ENCODE peak calls at places on chromosomes 11 and 22, in four cellular contexts. C is Jurkat, Clone E6-1; P is neuronal stem cell; R is HL-60. B is an unnamed sample.

GRCh38 chr11:12449961-12450715 is 72.8 kb downstream of the PARVA start:
- DNase-seq in C (no peak), R (no peak), P (no peak), B (no peak)

GRCh38 chr22:24445481-24446290 is 18.3 kb downstream of the ADORA2A start:
- DNase-seq in P (peak; percentile 46), R (no peak), C (no peak), B (no peak)

GRCh38 chr11:67376873-67377808 is 3.7 kb upstream of the CLCF1 start:
- DNase-seq in C (no peak), R (no peak), P (no peak), B (no peak)

GRCh38 chr11:112229159-112229558 is 2.9 kb downstream of the PTS start:
- DNase-seq in P (no peak), C (no peak), R (no peak), B (no peak)

GRCh38 chr11:8719260-8720190 is 36.9 kb downstream of the RPL27A start:
- DNase-seq in C (no peak), P (no peak), R (no peak), B (no peak)

GRCh38 chr11:112219476-112220232 is 6.6 kb upstream of the PTS start:
- DNase-seq in C (peak; percentile 80), P (peak; percentile 67), R (peak; percentile 45), B (peak; percentile 54)

GRCh38 chr11:63909621-63910506 is 7.1 kb downstream of the RCOR2 start:
- DNase-seq in C (no peak), P (peak; percentile 51), R (no peak), B (no peak)

GRCh38 chr22:35065796-35066218 is at the start of gene ISX:
- DNase-seq in C (no peak), P (no peak), R (no peak), B (no peak)

GRCh38 chr11:812390-812789 is 2.6 kb downstream of the RPLP2 start:
- DNase-seq in P (no peak), C (no peak), R (no peak), B (no peak)

GRCh38 chr11:810040-810567 is 337 bp downstream of the RPLP2 start:
- DNase-seq in C (no peak), R (no peak), P (no peak), B (no peak)

GRCh38 chr11:813440-814096 is 3.8 kb downstream of the RPLP2 start:
- DNase-seq in P (no peak), R (no peak), C (no peak), B (no peak)

GRCh38 chr11:813037-813436 is 3.3 kb downstream of the RPLP2 start:
- DNase-seq in R (no peak), P (no peak), C (no peak), B (no peak)

DNA sequence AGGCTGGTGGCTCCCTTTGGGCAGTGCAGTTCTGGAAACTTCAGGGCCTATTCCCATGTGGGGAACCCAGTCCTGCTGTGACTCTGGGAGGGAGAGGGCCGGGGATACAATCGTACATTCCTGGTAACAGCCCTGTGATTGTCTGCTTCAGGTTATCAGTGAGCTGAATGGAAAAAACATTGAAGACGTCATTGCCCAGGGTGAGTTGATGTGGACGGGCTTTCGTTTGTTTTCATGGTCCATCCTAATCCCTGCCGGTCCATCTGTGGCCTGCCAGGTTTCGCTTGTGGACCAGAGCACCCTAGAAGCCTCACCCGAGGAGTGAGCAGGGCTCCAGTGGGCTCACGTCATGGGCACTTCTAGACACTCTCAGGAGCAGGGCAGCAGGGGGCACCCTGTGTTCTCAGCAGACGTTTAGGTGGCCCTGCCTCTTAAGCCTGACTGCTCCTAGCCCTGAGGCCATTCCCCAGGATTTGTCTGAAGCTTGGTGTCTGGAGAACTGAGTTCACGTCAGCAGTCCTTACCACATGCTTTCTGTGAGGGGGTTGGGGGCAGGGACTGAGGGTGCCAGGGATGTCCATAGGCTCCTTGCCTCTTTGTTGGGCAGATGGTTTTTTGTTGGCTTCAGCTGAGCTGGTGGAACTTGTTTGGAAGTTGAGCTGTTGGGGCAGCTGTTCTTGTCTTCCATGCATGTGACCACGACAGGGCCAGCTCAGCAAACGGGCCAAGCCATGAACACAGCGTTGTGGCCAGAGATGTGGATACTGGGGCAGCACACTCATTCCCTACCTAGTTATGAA is 1.9 kb downstream of the RPLP2 start:
- DNase-seq in R (no peak), C (no peak), P (no peak), B (no peak)
- H3K4me3 ChIP-seq in R (peak overlapping the region; percentile 72), C (peak overlapping the region; percentile 99), P (no peak overlapping the region), B (peak overlapping the region; percentile 96)

DNA sequence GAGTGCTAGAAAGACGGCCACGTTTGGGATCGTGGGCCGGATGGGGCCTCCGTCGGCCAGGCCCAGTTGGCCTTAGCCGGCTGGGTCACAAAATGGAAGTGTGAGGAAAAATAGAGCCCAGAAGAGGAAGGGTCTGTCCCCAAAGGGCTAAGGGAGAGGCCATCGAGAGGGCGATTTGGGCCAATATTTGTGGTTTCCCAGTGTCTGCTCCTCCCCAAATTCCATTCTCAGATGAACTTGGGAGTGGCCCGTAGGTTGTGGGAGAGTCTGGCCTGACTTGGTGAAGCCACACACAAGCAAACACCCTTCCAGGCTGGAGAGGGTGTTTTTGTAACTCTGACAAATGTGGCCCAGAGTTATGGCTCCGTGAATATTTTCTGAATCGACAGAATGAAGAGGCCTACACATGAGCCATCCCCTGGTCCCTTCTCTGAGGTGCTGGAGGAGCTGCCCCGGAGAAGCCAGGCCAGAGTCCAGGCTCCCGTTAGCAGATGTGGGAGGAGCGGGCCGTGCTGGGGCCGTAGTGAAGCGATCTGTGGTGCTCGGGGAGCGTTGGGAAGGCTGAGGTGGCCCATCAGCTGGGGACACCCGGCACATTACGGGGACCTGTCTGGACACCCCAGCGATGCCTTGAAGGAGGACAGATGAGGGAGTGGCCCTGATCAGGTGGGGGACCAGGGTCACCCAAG is 73.5 kb upstream of the PPARA start:
- DNase-seq in R (no peak), C (no peak), P (no peak), B (no peak)
- H3K4me3 ChIP-seq in R (no peak overlapping the region), C (no peak overlapping the region), P (no peak overlapping the region), B (no peak overlapping the region)

GRCh38 chr11:116772443-116773202 is at the start of gene BUD13:
- DNase-seq in R (peak; percentile 79), P (peak; percentile 86), C (peak; percentile 85), B (peak; percentile 98)
- H3K4me3 ChIP-seq in R (peak within 1 kb of the TSS; percentile 90), P (peak within 1 kb of the TSS; percentile 90), C (peak within 1 kb of the TSS; percentile 74), B (peak within 1 kb of the TSS; percentile 94)

DNA sequence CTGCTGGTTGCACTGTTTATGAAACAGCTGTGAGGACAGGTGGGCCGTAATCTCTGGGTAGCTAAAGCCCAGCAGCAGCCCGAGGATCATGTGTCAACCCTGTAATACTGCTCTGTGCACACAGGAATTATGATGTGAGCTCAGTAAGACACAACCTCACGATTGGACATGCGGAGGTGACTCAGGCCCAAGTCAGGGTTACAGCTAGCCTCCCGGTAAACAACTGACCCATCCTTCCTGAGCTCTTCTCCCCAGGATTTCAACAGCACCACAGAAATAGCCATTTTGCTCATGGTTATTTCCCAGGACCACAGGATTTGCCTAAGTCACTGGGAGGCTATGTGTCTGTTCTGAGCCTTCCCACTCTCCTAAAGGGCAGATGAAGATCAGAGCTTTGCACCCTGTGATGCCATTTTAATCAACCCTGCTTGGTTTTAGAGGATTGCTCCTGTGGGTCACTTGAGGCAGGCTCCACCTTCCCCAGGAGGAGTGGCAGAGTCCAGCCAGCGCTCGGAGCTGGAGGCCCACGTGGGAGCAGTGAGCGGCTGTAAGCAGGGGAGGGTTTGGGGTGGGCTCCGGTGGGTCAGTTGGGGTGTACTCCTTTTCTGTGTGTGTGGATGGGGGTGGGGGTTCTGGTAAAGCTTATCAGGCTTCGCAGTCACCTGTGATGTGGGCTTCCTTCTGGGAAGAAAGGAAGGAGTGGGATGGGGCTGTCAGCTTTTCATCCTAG is at the start of gene AMPD3:
- DNase-seq in P (no peak), R (no peak), C (no peak), B (no peak)
- H3K4me3 ChIP-seq in P (no peak within 1 kb of the TSS), R (peak within 1 kb of the TSS; percentile 60), C (peak within 1 kb of the TSS; percentile 71), B (peak within 1 kb of the TSS; percentile 55)

GRCh38 chr11:33040862-33041453 is 1.6 kb downstream of the TCP11L1 start:
- DNase-seq in R (no peak), C (no peak), P (no peak), B (no peak)
- H3K4me3 ChIP-seq in R (no peak overlapping the region), C (no peak overlapping the region), P (no peak overlapping the region), B (no peak overlapping the region)

DNA sequence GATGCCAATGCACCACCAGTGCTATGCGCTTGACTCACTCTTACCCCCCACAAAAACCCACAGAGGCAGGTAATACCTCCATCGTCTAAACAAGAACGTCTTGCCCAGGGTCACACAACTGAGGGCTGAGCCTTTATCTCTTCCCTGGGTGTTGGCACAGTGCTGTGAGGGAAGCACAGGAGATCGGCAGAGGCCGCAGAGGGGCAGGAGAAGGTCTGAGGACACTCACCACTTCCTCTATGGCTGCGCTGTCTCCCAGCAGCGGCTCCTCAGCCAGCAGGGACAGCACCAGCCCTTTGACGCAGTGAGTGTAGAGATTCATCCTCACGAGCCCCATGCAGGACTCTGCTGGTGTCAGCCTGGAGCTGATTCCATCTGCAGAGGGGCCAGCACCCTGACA is 19.9 kb downstream of the HPS4 start:
- DNase-seq in C (no peak), P (no peak), R (no peak), B (no peak)
- H3K4me3 ChIP-seq in C (no peak overlapping the region), P (no peak overlapping the region), R (no peak overlapping the region), B (no peak overlapping the region)

GRCh38 chr11:394858-395655 is 1.0 kb downstream of the PKP3 start:
- DNase-seq in R (no peak), C (no peak), P (no peak), B (no peak)
- H3K4me3 ChIP-seq in R (no peak overlapping the region), C (no peak overlapping the region), P (no peak overlapping the region), B (no peak overlapping the region)

GRCh38 chr11:65316311-65316978 is 1.8 kb downstream of the CDC42EP2 start:
- DNase-seq in R (no peak), P (no peak), C (no peak), B (no peak)
- H3K4me3 ChIP-seq in R (no peak overlapping the region), P (no peak overlapping the region), C (no peak overlapping the region), B (no peak overlapping the region)

GRCh38 chr11:65645710-65646109 is 7.8 kb downstream of the SIPA1 start:
- DNase-seq in P (no peak), R (no peak), C (no peak), B (no peak)

GRCh38 chr11:65646288-65646734 is 8.4 kb downstream of the SIPA1 start:
- DNase-seq in C (no peak), R (no peak), P (no peak), B (no peak)

GRCh38 chr11:65648997-65649491 is 11.1 kb downstream of the SIPA1 start:
- DNase-seq in P (no peak), R (no peak), C (no peak), B (no peak)

GRCh38 chr11:65644837-65645236 is 6.9 kb downstream of the SIPA1 start:
- DNase-seq in R (no peak), P (no peak), C (no peak), B (no peak)

GRCh38 chr11:65646921-65647701 is 9.2 kb downstream of the SIPA1 start:
- DNase-seq in C (no peak), R (no peak), P (peak; percentile 17), B (no peak)
- H3K4me3 ChIP-seq in C (no peak overlapping the region), R (no peak overlapping the region), P (peak overlapping the region; percentile 81), B (no peak overlapping the region)

DNA sequence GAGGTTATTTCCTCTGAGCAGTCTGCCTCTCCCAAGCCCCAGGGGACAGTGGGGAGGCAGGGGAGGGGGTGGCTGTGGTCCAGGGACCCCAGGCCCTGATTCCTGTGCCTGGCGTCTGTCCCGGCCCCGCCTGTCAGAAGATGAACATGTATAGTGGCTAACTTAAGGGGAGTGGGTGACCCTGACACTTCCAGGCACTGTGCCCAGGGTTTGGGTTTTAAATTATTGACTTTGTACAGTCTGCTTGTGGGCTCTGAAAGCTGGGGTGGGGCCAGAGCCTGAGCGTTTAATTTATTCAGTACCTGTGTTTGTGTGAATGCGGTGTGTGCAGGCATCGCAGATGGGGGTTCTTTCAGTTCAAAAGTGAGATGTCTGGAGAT is 3.1 kb downstream of the PIM3 start:
- DNase-seq in P (no peak), R (no peak), C (peak; percentile 54), B (no peak)
- H3K4me3 ChIP-seq in P (no peak overlapping the region), R (no peak overlapping the region), C (no peak overlapping the region), B (no peak overlapping the region)

B was measured in naive thymus-derived CD4-positive, alpha-beta T cell.